ENCODE peak calls at places on chromosome 4, in five cellular contexts. J is effector memory CD4-positive, alpha-beta T cell; X is endodermal cell; Q is thyroid gland; R is transverse colon. L is an unnamed sample.

GRCh38 chr4:96131186-96131585 is 291.3 kb downstream of the PDHA2 start:
- DNase-seq in J (no peak), R (no peak), X (no peak), Q (no peak), L (no peak)

GRCh38 chr4:181548873-181549541 is 694.2 kb upstream of the TENM3 start:
- DNase-seq in J (no peak), X (no peak), Q (no peak), R (no peak), L (peak; percentile 57)

GRCh38 chr4:183286590-183287308 is 33.3 kb downstream of the CLDN22 start:
- DNase-seq in J (no peak), Q (no peak), X (no peak), R (no peak), L (no peak)

GRCh38 chr4:74840931-74841330 is 46.6 kb upstream of the BTC start:
- DNase-seq in R (no peak), X (no peak), J (no peak), Q (no peak), L (no peak)

GRCh38 chr4:183422962-183423653 is 21.3 kb upstream of the CDKN2AIP start:
- DNase-seq in Q (no peak), R (no peak), J (no peak), X (peak; percentile 48), L (no peak)

GRCh38 chr4:2462218-2462991 is 6.5 kb upstream of the RNF4 start:
- DNase-seq in Q (peak; percentile 65), J (peak; percentile 38), R (peak; percentile 66), X (peak; percentile 89), L (peak; percentile 86)

GRCh38 chr4:72743078-72743477 is 174.1 kb upstream of the ADAMTS3 start:
- DNase-seq in R (no peak), Q (no peak), X (no peak), J (no peak), L (no peak)

GRCh38 chr4:53620956-53621355 is 29.7 kb upstream of the LNX1 start:
- DNase-seq in J (no peak), Q (no peak), X (peak; percentile 50), R (no peak), L (no peak)

GRCh38 chr4:4260185-4260751 is 12.2 kb upstream of the TMEM128 start:
- DNase-seq in X (no peak), J (no peak), R (no peak), Q (no peak), L (no peak)

GRCh38 chr4:47703008-47703407 is 134.9 kb downstream of the CORIN start:
- DNase-seq in J (no peak), Q (no peak), R (no peak), X (peak; percentile 57), L (no peak)

GRCh38 chr4:142380052-142380598 is 466.0 kb downstream of the INPP4B start:
- DNase-seq in Q (no peak), X (no peak), R (no peak), J (no peak), L (no peak)

DNA sequence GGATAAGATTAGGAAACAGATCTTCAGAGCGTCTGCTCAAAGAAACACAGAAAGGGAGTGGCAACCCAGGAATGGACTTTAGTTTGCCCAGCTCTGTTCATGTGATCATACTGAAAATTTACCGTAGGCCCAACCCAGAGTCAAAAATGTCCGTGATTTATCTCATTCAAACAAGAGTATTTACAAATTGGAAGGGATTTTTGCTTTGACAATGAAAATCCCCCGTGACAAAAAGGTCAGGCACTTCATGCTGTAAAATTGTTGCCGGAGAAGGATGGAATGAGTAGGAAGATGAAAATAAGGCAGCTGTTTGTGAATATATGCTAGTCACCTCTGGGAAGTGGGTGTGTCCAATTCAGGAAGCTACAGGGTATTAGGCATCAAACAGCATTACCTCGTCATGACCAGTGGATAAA is 1.2 kb downstream of the SULT1B1 start:
- DNase-seq in X (no peak), R (peak; percentile 20), J (no peak), Q (no peak), L (no peak)
- H3K4me3 ChIP-seq in X (no peak overlapping the region), R (peak overlapping the region; percentile 5), J (peak overlapping the region; percentile 18), Q (no peak overlapping the region), L (no peak overlapping the region)

GRCh38 chr4:7027284-7027683 is 15.9 kb upstream of the TADA2B start:
- DNase-seq in R (no peak), Q (no peak), J (no peak), X (no peak), L (no peak)

GRCh38 chr4:7029212-7029611 is 14.0 kb upstream of the TADA2B start:
- DNase-seq in Q (no peak), J (no peak), X (no peak), R (no peak), L (no peak)

GRCh38 chr4:7026107-7026506 is 17.1 kb upstream of the TADA2B start:
- DNase-seq in R (no peak), Q (no peak), J (no peak), X (no peak), L (no peak)

GRCh38 chr4:7029921-7030320 is 13.3 kb upstream of the TADA2B start:
- DNase-seq in Q (no peak), X (no peak), J (no peak), R (no peak), L (no peak)

DNA sequence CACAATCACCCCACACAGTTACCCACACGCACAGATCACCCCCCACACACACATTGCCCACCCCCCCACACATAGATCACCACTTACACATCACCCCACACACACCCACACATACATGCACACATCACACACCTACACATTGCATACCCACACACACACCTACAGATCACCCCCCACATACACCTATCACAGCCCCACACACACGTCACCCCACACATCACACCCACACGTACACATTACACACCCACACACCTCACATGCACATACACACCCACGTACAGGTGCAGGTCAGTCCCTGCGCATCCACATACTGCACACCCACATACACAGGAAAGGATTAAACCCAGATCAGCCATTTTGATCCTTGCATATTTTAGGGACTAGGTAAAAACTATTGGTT is 15.3 kb upstream of the TADA2B start:
- DNase-seq in X (no peak), Q (no peak), J (no peak), R (no peak), L (no peak)
- H3K4me1 ChIP-seq in X (no peaks in the 10 kb centered on the region), Q (no peaks in the 10 kb centered on the region), J (no peaks in the 10 kb centered on the region), R (no peaks in the 10 kb centered on the region), L (no peaks in the 10 kb centered on the region)

GRCh38 chr4:20255251-20255586 is 3.5 kb downstream of the SLIT2 start:
- DNase-seq in Q (no peak), R (no peak), J (no peak), X (no peak), L (no peak)
- H3K4me3 ChIP-seq in Q (peak overlapping the region; percentile 40), R (peak overlapping the region; percentile 58), J (no peak overlapping the region), X (peak overlapping the region; percentile 81), L (no peak overlapping the region)

GRCh38 chr4:27789768-27790167 is 929.1 kb downstream of the STIM2 start:
- DNase-seq in X (no peak), R (no peak), Q (no peak), J (no peak), L (no peak)

GRCh38 chr4:27791640-27792039 is 931.0 kb downstream of the STIM2 start:
- DNase-seq in Q (no peak), J (no peak), X (no peak), R (no peak), L (no peak)

GRCh38 chr4:27787195-27787594 is 926.6 kb downstream of the STIM2 start:
- DNase-seq in R (no peak), Q (no peak), J (no peak), X (no peak), L (no peak)

GRCh38 chr4:27790911-27791310 is 930.3 kb downstream of the STIM2 start:
- DNase-seq in X (no peak), Q (no peak), R (no peak), J (no peak), L (no peak)
- H3K4me1 ChIP-seq in X (no peaks in the 10 kb centered on the region), Q (no peaks in the 10 kb centered on the region), R (no peaks in the 10 kb centered on the region), J (no peaks in the 10 kb centered on the region), L (no peaks in the 10 kb centered on the region)